ENCODE peak calls at places on chromosomes 16 and 17, in ten cellular contexts. J is activated naive CD4-positive, alpha-beta T cell; V is neuronal stem cell; W is stomach; O is C1 segment of cervical spinal cord; M is naive thymus-derived CD8-positive, alpha-beta T cell; Q is fibroblast of villous mesenchyme; D is T-helper 2 cell; G is astrocyte; N is fibroblast of the aortic adventitia. K is an unnamed sample.

GRCh38 chr17:81426676-81427445 is 31.6 kb downstream of the BAHCC1 start:
- DNase-seq in G (no peak), M (no peak), W (peak), O (peak), D (no peak), Q (no peak), J (no peak), V (no peak), N (no peak), K (no peak)

GRCh38 chr17:44203731-44204452 is 4.2 kb upstream of the ATXN7L3 start:
- DNase-seq in M (peak), D (no peak), V (peak), J (no peak), G (no peak), W (no peak), Q (peak), O (no peak), N (peak), K (no peak)

GRCh38 chr17:17538417-17539391 is 42.5 kb upstream of the RASD1 start:
- DNase-seq in G (peak), O (no peak), J (no peak), D (no peak), Q (peak), N (peak), V (no peak), M (no peak), W (peak), K (peak)

GRCh38 chr16:84477661-84478060 is 26.8 kb downstream of the MEAK7 start:
- DNase-seq in G (no peak), Q (no peak), N (no peak), V (no peak), W (peak), O (no peak), J (no peak), D (no peak), M (no peak), K (no peak)

GRCh38 chr16:50311891-50312501 is 45.6 kb downstream of the ADCY7 start:
- DNase-seq in D (no peak), N (no peak), M (no peak), J (no peak), Q (no peak), W (peak), O (no peak), V (no peak), G (no peak), K (peak)

GRCh38 chr16:13453938-13454553 is 465.9 kb upstream of the ERCC4 start:
- DNase-seq in D (no peak), N (no peak), V (peak), M (no peak), O (no peak), Q (peak), J (no peak), W (peak), G (no peak), K (no peak)

GRCh38 chr16:80680046-80680445 is 124.4 kb downstream of the CDYL2 start:
- DNase-seq in O (no peak), J (no peak), Q (no peak), G (no peak), N (no peak), W (no peak), M (no peak), D (no peak), V (no peak), K (no peak)

GRCh38 chr16:4994719-4995434 is 36.7 kb downstream of the SEC14L5 start:
- DNase-seq in Q (no peak), O (peak), W (no peak), J (no peak), G (no peak), V (no peak), N (no peak), M (no peak), D (no peak), K (no peak)

GRCh38 chr17:63699638-63700527 is at the start of gene LIMD2:
- DNase-seq in V (peak), Q (peak), O (peak), G (no peak), M (peak), J (peak), N (no peak), D (peak), W (peak), K (peak)

GRCh38 chr16:7513429-7513828 is 180.8 kb downstream of the RBFOX1 start:
- DNase-seq in Q (no peak), D (no peak), G (no peak), O (no peak), M (no peak), J (no peak), W (no peak), N (no peak), V (no peak), K (no peak)

K was measured in left lung.